ENCODE peak calls at places on chromosomes 4 and X, in four cellular contexts. One of them, this sample, is unnamed.

GRCh38 chr4:163600731-163601130 is 106.2 kb downstream of the TMA16 start:
- DNase-seq in stimulated activated CD8-positive, alpha-beta memory T cell treated with anti-CD3 and anti-CD28 coated beads, Interleukin-7, amount 100 ng/mL, for 1 hour: no peak
- DNase-seq in epithelial cell of proximal tubule: no peak
- DNase-seq in aorta: no peak
- DNase-seq in this sample: no peak

GRCh38 chr4:152310223-152310622 is 225.7 kb downstream of the FBXW7 start:
- DNase-seq in stimulated activated CD8-positive, alpha-beta memory T cell treated with anti-CD3 and anti-CD28 coated beads, Interleukin-7, amount 100 ng/mL, for 1 hour: no peak
- DNase-seq in epithelial cell of proximal tubule: peak
- DNase-seq in aorta: no peak
- DNase-seq in this sample: no peak

GRCh38 chr4:40333921-40334352 is 1.2 kb upstream of the CHRNA9 start:
- DNase-seq in stimulated activated CD8-positive, alpha-beta memory T cell treated with anti-CD3 and anti-CD28 coated beads, Interleukin-7, amount 100 ng/mL, for 1 hour: no peak
- DNase-seq in epithelial cell of proximal tubule: no peak
- DNase-seq in aorta: no peak
- DNase-seq in this sample: no peak

GRCh38 chr4:123408471-123409084 is 12.0 kb downstream of the SPRY1 start:
- DNase-seq in stimulated activated CD8-positive, alpha-beta memory T cell treated with anti-CD3 and anti-CD28 coated beads, Interleukin-7, amount 100 ng/mL, for 1 hour: no peak
- DNase-seq in epithelial cell of proximal tubule: no peak
- DNase-seq in aorta: no peak
- DNase-seq in this sample: no peak

GRCh38 chrX:1545776-1546408 is 8.9 kb upstream of the P2RY8 start:
- DNase-seq in stimulated activated CD8-positive, alpha-beta memory T cell treated with anti-CD3 and anti-CD28 coated beads, Interleukin-7, amount 100 ng/mL, for 1 hour: no peak
- DNase-seq in epithelial cell of proximal tubule: no peak
- DNase-seq in aorta: no peak
- DNase-seq in this sample: no peak

GRCh38 chr4:37802068-37802666 is 24.3 kb upstream of the PGM2 start:
- DNase-seq in stimulated activated CD8-positive, alpha-beta memory T cell treated with anti-CD3 and anti-CD28 coated beads, Interleukin-7, amount 100 ng/mL, for 1 hour: no peak
- DNase-seq in epithelial cell of proximal tubule: no peak
- DNase-seq in aorta: no peak
- DNase-seq in this sample: peak

GRCh38 chrX:134484039-134484438 is 24.1 kb downstream of the HPRT1 start:
- DNase-seq in stimulated activated CD8-positive, alpha-beta memory T cell treated with anti-CD3 and anti-CD28 coated beads, Interleukin-7, amount 100 ng/mL, for 1 hour: no peak
- DNase-seq in epithelial cell of proximal tubule: no peak
- DNase-seq in aorta: no peak
- DNase-seq in this sample: no peak

GRCh38 chr4:135238940-135239339 is 1037.4 kb upstream of the PABPC4L start:
- DNase-seq in stimulated activated CD8-positive, alpha-beta memory T cell treated with anti-CD3 and anti-CD28 coated beads, Interleukin-7, amount 100 ng/mL, for 1 hour: no peak
- DNase-seq in epithelial cell of proximal tubule: no peak
- DNase-seq in aorta: no peak
- DNase-seq in this sample: no peak

GRCh38 chr4:151833174-151833573 is 72.4 kb upstream of the GATB start:
- DNase-seq in stimulated activated CD8-positive, alpha-beta memory T cell treated with anti-CD3 and anti-CD28 coated beads, Interleukin-7, amount 100 ng/mL, for 1 hour: no peak
- DNase-seq in epithelial cell of proximal tubule: no peak
- DNase-seq in aorta: no peak
- DNase-seq in this sample: no peak

This sample was measured in lower lobe of right lung.